ENCODE peak calls at places on chromosome 2, in five cellular contexts. G is fibroblast of the conjunctiva, E is EL, N is GM12892, Z is IMR-90. V is an unnamed sample.

GRCh38 chr2:64212346-64212745 is 68.1 kb upstream of the PELI1 start:
- DNase-seq in G (no peak), E (peak), N (no peak), Z (peak), V (no peak)

GRCh38 chr2:191637182-191638078 is 40.5 kb upstream of the NABP1 start:
- DNase-seq in G (no peak), E (peak), N (no peak), Z (peak), V (no peak)

GRCh38 chr2:204365778-204366177 is 179.5 kb upstream of the PARD3B start:
- DNase-seq in G (no peak), E (no peak), N (no peak), Z (peak), V (no peak)

GRCh38 chr2:10202136-10202535 is 79.6 kb downstream of the RRM2 start:
- DNase-seq in G (no peak), E (no peak), N (no peak), Z (peak), V (no peak)

GRCh38 chr2:201631041-201631440 is 12.3 kb downstream of the TMEM237 start:
- DNase-seq in G (no peak), E (no peak), N (no peak), Z (no peak), V (no peak)

GRCh38 chr2:1544478-1545069 is 131.3 kb downstream of the TPO start:
- DNase-seq in G (no peak), E (peak), N (no peak), Z (peak), V (no peak)

GRCh38 chr2:187263675-187264580 is 184.1 kb downstream of the CALCRL start:
- DNase-seq in G (no peak), E (no peak), N (no peak), Z (no peak), V (no peak)

GRCh38 chr2:84435331-84436081 is 23.6 kb downstream of the SUCLG1 start:
- DNase-seq in G (no peak), E (peak), N (no peak), Z (peak), V (no peak)

GRCh38 chr2:237128026-237128703 is 42.5 kb downstream of the COPS8 start:
- DNase-seq in G (peak), E (peak), N (no peak), Z (peak), V (no peak)

GRCh38 chr2:9095690-9096089 is 92.2 kb upstream of the MBOAT2 start:
- DNase-seq in G (peak), E (no peak), N (no peak), Z (peak), V (no peak)

GRCh38 chr2:38716185-38716584 is 35.0 kb downstream of the SRSF7 start:
- DNase-seq in G (peak), E (peak), N (no peak), Z (peak), V (no peak)

V was measured in DMS79.